ENCODE peak calls at places on chromosomes 11 and 22, in four cellular contexts. J, N, O and P are unnamed samples.
A peak's percentile ranks its signal among the peaks of the same experiment; 100 is the strongest.

GRCh38 chr11:66080055-66080817 is 10.2 kb downstream of the PACS1 start:
- DNase-seq in J (no peak), N (peak; percentile 80), O (peak; percentile 51), P (peak; percentile 74)

GRCh38 chr22:23901600-23901999 is 7.4 kb downstream of the MIF start:
- DNase-seq in J (no peak), N (no peak), O (no peak), P (no peak)

GRCh38 chr11:117126223-117126965 is 17.7 kb upstream of the PAFAH1B2 start:
- DNase-seq in J (no peak), N (no peak), O (no peak), P (no peak)

GRCh38 chr11:78350646-78351165 is 66.9 kb downstream of the GAB2 start:
- DNase-seq in J (no peak), N (peak; percentile 26), O (no peak), P (peak; percentile 58)

GRCh38 chr22:48345631-48346030 is 1482.0 kb downstream of the BRD1 start:
- DNase-seq in J (no peak), N (no peak), O (no peak), P (no peak)

GRCh38 chr11:35303596-35304392 is 115.6 kb downstream of the SLC1A2 start:
- DNase-seq in J (no peak), N (peak; percentile 72), O (peak; percentile 41), P (peak; percentile 46)

GRCh38 chr11:8110396-8110795 is 29.4 kb downstream of the TUB start:
- DNase-seq in J (no peak), N (no peak), O (no peak), P (no peak)

GRCh38 chr11:32365192-32365591 is 70.1 kb downstream of the WT1 start:
- DNase-seq in J (no peak), N (no peak), O (no peak), P (no peak)

GRCh38 chr11:16981651-16982194 is 32.5 kb downstream of the PLEKHA7 start:
- DNase-seq in J (peak; percentile 76), N (peak; percentile 89), O (peak; percentile 50), P (peak; percentile 75)

GRCh38 chr11:95291946-95292345 is 60.9 kb upstream of the SESN3 start:
- DNase-seq in J (no peak), N (no peak), O (peak; percentile 33), P (no peak)

GRCh38 chr22:24418786-24419479 is 8.5 kb upstream of the ADORA2A start:
- DNase-seq in J (no peak), N (no peak), O (no peak), P (no peak)

GRCh38 chr11:63944987-63945386 is 6.2 kb downstream of the NAA40 start:
- DNase-seq in J (no peak), N (peak; percentile 29), O (no peak), P (no peak)

GRCh38 chr22:37880668-37881440 is 25.2 kb upstream of the MICALL1 start:
- DNase-seq in J (no peak), N (no peak), O (no peak), P (peak; percentile 58)

GRCh38 chr22:25404923-25405853 is 159.3 kb upstream of the GRK3 start:
- DNase-seq in J (no peak), N (peak; percentile 67), O (peak; percentile 83), P (peak; percentile 54)

GRCh38 chr11:95884802-95885201 is 39.1 kb downstream of the MTMR2 start:
- DNase-seq in J (no peak), N (no peak), O (no peak), P (no peak)

GRCh38 chr11:44622721-44623258 is 57.3 kb downstream of the CD82 start:
- DNase-seq in J (no peak), N (peak; percentile 50), O (peak; percentile 10), P (no peak)

GRCh38 chr22:23179381-23180294 is 671 bp upstream of the BCR start:
- DNase-seq in J (no peak), N (peak; percentile 49), O (peak; percentile 44), P (no peak)

GRCh38 chr11:48049036-48049435 is 68.7 kb downstream of the PTPRJ start:
- DNase-seq in J (no peak), N (no peak), O (no peak), P (no peak)

GRCh38 chr11:84870486-84870885 is 756.7 kb downstream of the DLG2 start:
- DNase-seq in J (no peak), N (no peak), O (no peak), P (no peak)

GRCh38 chr11:133902506-133902905 is 54.3 kb downstream of the IGSF9B start:
- DNase-seq in J (no peak), N (no peak), O (peak; percentile 9), P (no peak)

GRCh38 chr11:45285289-45285828 is 782 bp downstream of the SYT13 start:
- DNase-seq in J (no peak), N (no peak), O (no peak), P (no peak)

GRCh38 chr11:108568183-108568858 is 25.2 kb downstream of the EXPH5 start:
- DNase-seq in J (no peak), N (no peak), O (peak; percentile 52), P (no peak)

GRCh38 chr11:75276696-75277095 is 36.1 kb downstream of the TPBGL start:
- DNase-seq in J (no peak), N (no peak), O (peak; percentile 9), P (no peak)

GRCh38 chr11:84414936-84415335 is 1128.8 kb upstream of the CCDC90B start:
- DNase-seq in J (no peak), N (no peak), O (no peak), P (no peak)

GRCh38 chr22:22450343-22450839 is 58.2 kb downstream of the ZNF280B start:
- DNase-seq in J (no peak), N (peak; percentile 14), O (peak; percentile 27), P (no peak)

GRCh38 chr22:50131894-50132293 is 38.6 kb upstream of the PANX2 start:
- DNase-seq in J (no peak), N (no peak), O (no peak), P (no peak)

GRCh38 chr11:2426826-2427521 is 17.3 kb downstream of the TRPM5 start:
- DNase-seq in J (no peak), N (no peak), O (peak; percentile 89), P (no peak)

GRCh38 chr22:43066844-43067385 is 22.3 kb downstream of the TTLL1 start:
- DNase-seq in J (no peak), N (no peak), O (no peak), P (peak; percentile 67)

GRCh38 chr11:7072401-7073028 is 16.3 kb upstream of the RBMXL2 start:
- DNase-seq in J (no peak), N (no peak), O (no peak), P (no peak)

GRCh38 chr11:126489791-126490190 is 134.3 kb downstream of the ST3GAL4 start:
- DNase-seq in J (no peak), N (no peak), O (no peak), P (peak; percentile 41)

GRCh38 chr11:68992743-68993255 is 12.0 kb upstream of the MRGPRD start:
- DNase-seq in J (no peak), N (no peak), O (no peak), P (no peak)

DNA sequence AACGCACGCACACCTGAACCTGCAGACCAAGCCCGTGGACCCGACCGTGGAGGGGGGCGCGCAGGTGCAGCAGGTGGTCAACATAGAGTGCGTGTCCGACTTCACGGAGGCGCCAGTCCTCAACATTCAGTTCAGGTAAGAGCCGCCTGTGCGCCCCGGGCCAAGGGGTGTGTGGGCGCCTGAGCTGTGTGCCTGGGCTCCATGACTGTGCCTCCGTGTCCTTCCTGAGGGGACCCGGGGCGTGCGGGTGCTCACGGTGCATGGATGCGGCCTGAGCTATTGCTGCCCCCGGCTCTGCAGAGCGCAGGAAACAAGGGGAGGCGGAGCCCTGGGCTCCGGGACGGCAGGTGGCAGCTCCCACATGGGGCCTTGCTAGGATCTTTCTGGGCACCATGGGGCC is 28.5 kb downstream of the MUC6 start:
- DNase-seq in J (no peak), N (no peak), O (no peak), P (no peak)
- H3K36me3 ChIP-seq in J (peaks cover 81% of the 10 kb centered on the region), N (peaks cover 70% of the 10 kb centered on the region), O (peaks cover 100% of the 10 kb centered on the region), P (peaks cover 16% of the 10 kb centered on the region)

GRCh38 chr11:102493524-102493923 is 37.0 kb downstream of the MMP7 start:
- DNase-seq in J (no peak), N (no peak), O (no peak), P (no peak)

GRCh38 chr11:102494216-102494615 is 36.3 kb downstream of the MMP7 start:
- DNase-seq in J (no peak), N (peak; percentile 36), O (peak; percentile 43), P (peak; percentile 83)

GRCh38 chr11:102489469-102490145 is 37.0 kb upstream of the TMEM123 start:
- DNase-seq in J (no peak), N (no peak), O (no peak), P (no peak)

GRCh38 chr11:102495161-102496042 is 35.1 kb downstream of the MMP7 start:
- DNase-seq in J (peak; percentile 78), N (peak; percentile 93), O (no peak), P (peak; percentile 74)

GRCh38 chr11:102491969-102492368 is 38.6 kb downstream of the MMP7 start:
- DNase-seq in J (no peak), N (no peak), O (no peak), P (no peak)
- H3K4me1 ChIP-seq in J (no peaks in the 10 kb centered on the region), N (no peaks in the 10 kb centered on the region), O (peaks cover 9% of the 10 kb centered on the region), P (no peaks in the 10 kb centered on the region)

DNA sequence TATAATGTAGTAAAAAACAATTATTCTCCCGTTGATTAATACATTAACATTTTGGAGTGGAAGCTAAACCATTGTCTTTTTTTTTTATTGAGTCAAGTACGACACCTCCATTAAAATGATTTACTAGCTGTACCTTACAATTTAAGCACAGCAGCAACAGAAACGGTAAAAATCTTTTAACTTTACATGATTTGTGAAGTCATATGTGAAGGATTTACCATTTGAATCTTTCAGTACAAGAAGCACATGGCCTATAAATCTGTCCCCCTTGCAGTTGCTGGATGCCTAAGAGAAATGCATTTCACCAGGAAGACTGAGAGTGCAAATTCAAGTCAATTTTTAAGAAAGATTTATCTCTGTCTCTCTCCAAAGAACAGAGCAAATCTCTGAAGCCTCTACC is 324.6 kb downstream of the CADM1 start:
- DNase-seq in J (no peak), N (no peak), O (no peak), P (no peak)
- H3K27ac ChIP-seq in J (no peak overlapping the region), N (no peak overlapping the region), O (no peak overlapping the region), P (no peak overlapping the region)

GRCh38 chr11:111354601-111354891 is 24.5 kb downstream of the POU2AF1 start:
- DNase-seq in J (no peak), N (no peak), O (no peak), P (no peak)

GRCh38 chr11:111355101-111355500 is 24.0 kb downstream of the POU2AF1 start:
- DNase-seq in J (no peak), N (no peak), O (no peak), P (no peak)

GRCh38 chr11:111352935-111353695 is 26.0 kb downstream of the POU2AF1 start:
- DNase-seq in J (no peak), N (no peak), O (peak; percentile 63), P (no peak)

GRCh38 chr11:111352235-111352746 is 26.8 kb downstream of the POU2AF1 start:
- DNase-seq in J (no peak), N (no peak), O (peak; percentile 57), P (no peak)

DNA sequence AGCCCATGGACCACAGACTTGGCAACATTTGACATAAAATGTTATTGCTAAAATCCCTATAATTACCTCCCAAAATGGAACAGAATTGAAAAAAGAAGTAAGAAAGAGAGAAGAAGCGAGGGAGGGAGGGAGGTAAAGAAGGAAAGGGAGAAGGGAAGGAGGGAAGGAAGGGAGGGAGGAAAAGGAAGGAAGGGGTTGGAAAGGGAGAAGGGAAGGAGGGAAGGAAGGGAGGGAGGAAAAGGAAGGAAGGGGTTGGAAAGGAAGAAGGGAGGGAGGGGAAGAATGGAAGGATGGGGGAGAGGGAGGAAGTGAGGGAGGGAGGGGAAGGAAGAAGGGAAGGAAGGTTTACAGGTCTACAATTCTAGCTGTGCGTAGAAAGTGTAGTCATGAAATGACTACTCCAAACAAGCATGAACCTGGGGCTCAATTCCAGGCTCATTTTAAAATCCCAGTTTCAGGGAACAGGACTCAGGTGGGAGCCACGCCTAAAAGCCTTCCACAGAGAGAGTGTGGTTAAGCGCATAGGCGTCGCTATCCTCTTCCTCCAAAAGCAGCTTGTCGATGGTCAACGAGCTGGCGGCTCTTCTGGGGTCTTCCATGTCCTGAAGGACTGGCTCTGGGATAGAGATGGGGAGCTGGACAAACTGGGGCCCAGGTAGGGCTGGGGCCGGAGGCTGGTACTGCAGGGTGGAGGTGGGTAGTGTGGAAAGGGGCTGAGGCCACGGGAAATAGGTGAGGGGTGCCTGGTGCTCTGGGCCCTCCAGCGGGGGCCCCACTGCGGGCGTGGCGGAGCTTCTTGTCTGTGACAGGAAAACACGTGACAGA is 25.1 kb downstream of the POU2AF1 start:
- DNase-seq in J (no peak), N (no peak), O (no peak), P (no peak)
- H3K36me3 ChIP-seq in J (no peaks in the 10 kb centered on the region), N (no peaks in the 10 kb centered on the region), O (no peaks in the 10 kb centered on the region), P (no peaks in the 10 kb centered on the region)